ENCODE peak calls at places on chromosomes 6 and 20, in nine cellular contexts. C is type B pancreatic cell, F is fibroblast of lung, M is Calu3, O is Peyer's patch, W is activated B cell treated with CpG ODN at 0.5 μM for 24 hours, K is choroid plexus epithelial cell, J is endodermal cell, A is pancreas. L is an unnamed sample.

GRCh38 chr20:19670829-19671228 is 87.2 kb upstream of the RIN2 start:
- DNase-seq in C (no peak), F (no peak), M (no peak), O (no peak), W (no peak), K (no peak), J (peak), A (no peak), L (no peak)

GRCh38 chr6:129592516-129593232 is 117.3 kb downstream of the ARHGAP18 start:
- DNase-seq in C (no peak), F (no peak), M (no peak), O (no peak), W (no peak), K (no peak), J (no peak), A (no peak), L (no peak)

GRCh38 chr6:89689732-89690131 is 51.2 kb upstream of the LYRM2 start:
- DNase-seq in C (no peak), F (no peak), M (no peak), O (no peak), W (no peak), K (peak), J (peak), A (no peak), L (no peak)

GRCh38 chr20:2276015-2276414 is 19.8 kb upstream of the TGM3 start:
- DNase-seq in C (no peak), F (no peak), M (no peak), O (no peak), W (no peak), K (no peak), J (no peak), A (no peak), L (no peak)

GRCh38 chr6:2037230-2037926 is 208.0 kb downstream of the GMDS start:
- DNase-seq in C (no peak), F (peak), M (no peak), O (no peak), W (no peak), K (peak), J (peak), A (no peak), L (no peak)

GRCh38 chr6:56864171-56864616 is 90.7 kb upstream of the BEND6 start:
- DNase-seq in C (no peak), F (peak), M (no peak), O (no peak), W (no peak), K (peak), J (no peak), A (no peak), L (peak)

GRCh38 chr20:46304852-46305251 is 3.4 kb downstream of the CDH22 start:
- DNase-seq in C (no peak), F (no peak), M (no peak), O (no peak), W (no peak), K (no peak), J (no peak), A (no peak), L (no peak)

GRCh38 chr6:134741193-134741521 is 208.7 kb downstream of the ALDH8A1 start:
- DNase-seq in C (no peak), F (no peak), M (no peak), O (no peak), W (no peak), K (no peak), J (peak), A (no peak), L (no peak)

GRCh38 chr6:52087498-52087999 is at the start of gene PKHD1:
- DNase-seq in C (no peak), F (no peak), M (peak), O (no peak), W (no peak), K (peak), J (peak), A (peak), L (peak)

GRCh38 chr6:38349795-38350194 is 289.9 kb downstream of the BTBD9 start:
- DNase-seq in C (no peak), F (peak), M (no peak), O (no peak), W (no peak), K (peak), J (no peak), A (no peak), L (no peak)

GRCh38 chr20:42093542-42094440 is 475.6 kb upstream of the CHD6 start:
- DNase-seq in C (no peak), F (no peak), M (no peak), O (no peak), W (no peak), K (no peak), J (no peak), A (peak), L (no peak)

GRCh38 chr6:115896538-115897129 is 164.1 kb downstream of the FRK start:
- DNase-seq in C (no peak), F (peak), M (peak), O (no peak), W (no peak), K (peak), J (no peak), A (no peak), L (peak)

GRCh38 chr6:11403035-11403601 is 134.4 kb upstream of the TMEM170B start:
- DNase-seq in C (no peak), F (no peak), M (no peak), O (no peak), W (no peak), K (no peak), J (no peak), A (no peak), L (no peak)

GRCh38 chr6:41625442-41625841 is 12.8 kb upstream of the MDFI start:
- DNase-seq in C (no peak), F (no peak), M (no peak), O (no peak), W (no peak), K (peak), J (no peak), A (no peak), L (peak)

GRCh38 chr20:47305667-47306066 is 50.8 kb downstream of the ZMYND8 start:
- DNase-seq in C (no peak), F (no peak), M (no peak), O (no peak), W (no peak), K (peak), J (no peak), A (no peak), L (peak)

GRCh38 chr20:24608926-24609667 is 139.7 kb downstream of the SYNDIG1 start:
- DNase-seq in C (no peak), F (no peak), M (no peak), O (no peak), W (no peak), K (peak), J (peak), A (no peak), L (peak)

GRCh38 chr6:53862517-53863457 is 68.0 kb downstream of the LRRC1 start:
- DNase-seq in C (no peak), F (peak), M (no peak), O (no peak), W (no peak), K (peak), J (no peak), A (no peak), L (peak)
- TF ChIP-seq CTCF in C (no peak), F (no peak), M (no peak), O (no peak), W (no peak), K (peak), J (no peak), A (no peak), L (no peak)

GRCh38 chr20:51326241-51326819 is 216.2 kb downstream of the NFATC2 start:
- DNase-seq in C (no peak), F (peak), M (peak), O (peak), W (no peak), K (peak), J (peak), A (no peak), L (peak)
- TF ChIP-seq CTCF in C (peak), F (peak), M (peak), O (peak), W (no peak), K (peak), J (peak), A (no peak), L (peak)

DNA sequence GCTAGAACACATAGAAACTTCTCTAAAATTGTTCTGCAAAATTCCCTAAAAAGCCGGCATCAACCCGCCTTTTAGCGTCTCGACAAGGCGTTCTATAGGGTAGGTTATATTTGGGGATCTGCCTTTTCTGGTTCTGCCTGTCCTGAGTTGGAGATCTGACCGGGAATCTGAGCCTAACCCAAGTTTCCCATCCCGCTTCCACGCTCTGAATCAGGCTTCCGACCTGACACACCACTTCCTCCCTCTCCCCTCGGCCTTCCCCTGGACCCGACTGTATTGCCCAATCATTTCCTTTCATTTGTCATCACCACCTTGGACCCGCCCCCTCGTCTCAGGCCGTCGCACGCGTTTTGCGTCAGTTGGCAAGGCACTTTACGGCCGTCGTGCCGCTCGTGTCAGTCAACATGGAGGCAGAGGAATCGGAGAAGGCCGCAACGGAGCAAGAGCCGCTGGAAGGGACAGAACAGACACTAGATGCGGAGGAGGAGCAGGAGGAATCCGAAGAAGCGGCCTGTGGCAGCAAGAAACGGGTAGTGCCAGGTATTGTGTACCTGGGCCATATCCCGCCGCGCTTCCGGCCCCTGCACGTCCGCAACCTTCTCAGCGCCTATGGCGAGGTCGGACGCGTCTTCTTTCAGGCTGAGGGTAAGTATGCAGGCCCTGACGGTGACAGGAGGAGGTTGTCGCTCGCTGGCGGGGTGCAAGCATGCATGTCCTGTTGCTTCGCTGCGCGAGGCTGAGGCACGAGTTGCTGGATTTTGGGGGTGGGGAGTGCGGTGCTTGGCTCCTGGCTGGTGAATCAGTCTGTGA is at the start of gene ABT1:
- DNase-seq in C (peak), F (peak), M (peak), O (peak), W (peak), K (peak), J (peak), A (peak), L (peak)
- TF ChIP-seq CTCF in C (no peak), F (no peak), M (no peak), O (no peak), W (no peak), K (no peak), J (no peak), A (no peak), L (no peak)

GRCh38 chr6:27470023-27470422 is 2.9 kb downstream of the ZNF184 start:
- DNase-seq in C (no peak), F (no peak), M (no peak), O (no peak), W (no peak), K (no peak), J (no peak), A (no peak), L (no peak)

GRCh38 chr6:27474172-27474465 is 1.2 kb upstream of the ZNF184 start:
- DNase-seq in C (no peak), F (no peak), M (no peak), O (no peak), W (no peak), K (no peak), J (peak), A (peak), L (no peak)

GRCh38 chr6:27472617-27473400 is at the start of gene ZNF184:
- DNase-seq in C (peak), F (peak), M (peak), O (peak), W (peak), K (peak), J (peak), A (peak), L (peak)

GRCh38 chr6:27471365-27472115 is 1.4 kb downstream of the ZNF184 start:
- DNase-seq in C (no peak), F (no peak), M (no peak), O (no peak), W (no peak), K (peak), J (no peak), A (no peak), L (peak)

DNA sequence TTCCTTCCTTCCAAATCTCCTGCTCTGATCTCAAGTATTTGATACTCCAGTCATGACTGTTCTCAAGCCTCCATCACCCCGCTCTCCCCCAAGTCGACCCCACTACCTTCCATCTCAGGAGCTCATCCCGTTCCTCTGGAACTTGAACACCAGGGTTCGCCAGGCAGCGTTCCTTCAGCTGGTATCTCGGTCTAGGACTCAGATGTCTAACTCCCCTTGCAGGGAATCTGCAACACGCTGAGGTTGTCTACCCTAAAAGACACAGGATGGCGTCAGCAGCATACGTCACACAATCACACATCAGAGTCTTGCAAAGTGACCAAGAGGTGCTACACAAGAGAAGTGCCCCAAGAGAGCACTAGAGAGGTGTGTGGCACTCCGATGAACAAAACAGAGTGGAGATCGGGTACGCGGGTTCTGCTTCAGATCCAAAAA is 706 bp downstream of the ZNF184 start:
- DNase-seq in C (peak), F (peak), M (peak), O (peak), W (no peak), K (peak), J (no peak), A (no peak), L (peak)
- TF ChIP-seq CTCF in C (no peak), F (no peak), M (no peak), O (no peak), W (no peak), K (peak), J (no peak), A (no peak), L (no peak)

DNA sequence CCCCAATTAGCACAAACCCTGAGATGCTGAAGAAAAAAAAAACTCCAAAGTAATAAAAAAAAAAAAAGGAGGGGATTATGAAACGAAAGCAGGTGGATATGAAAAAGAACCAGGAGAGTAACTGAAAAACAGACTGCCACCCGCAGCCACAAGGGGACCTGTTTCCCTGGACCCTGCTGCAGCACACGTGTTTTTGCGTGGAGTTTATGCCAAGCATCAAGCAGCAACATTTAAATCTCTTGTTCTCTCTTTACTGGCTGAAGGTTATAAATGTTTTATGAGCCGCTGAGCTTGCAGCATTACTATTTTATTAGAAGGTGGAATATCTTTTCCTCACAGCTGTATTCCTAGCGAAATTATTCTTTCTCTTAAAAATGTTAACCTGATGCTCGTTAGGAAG is 131.6 kb upstream of the OLIG3 start:
- DNase-seq in C (no peak), F (no peak), M (no peak), O (no peak), W (no peak), K (no peak), J (no peak), A (no peak), L (no peak)
- TF ChIP-seq CTCF in C (peak), F (no peak), M (no peak), O (no peak), W (no peak), K (no peak), J (peak), A (no peak), L (no peak)